ENCODE peak calls at places on chromosomes 12 and 14, in seven cellular contexts. One of them, this sample, is unnamed.

GRCh38 chr14:22400590-22401259 is 188.3 kb downstream of the DAD1 start:
- DNase-seq in BJ: no peak
- DNase-seq in neuronal stem cell: no peak
- DNase-seq in amygdala: no peak
- DNase-seq in retina: no peak
- DNase-seq in lower leg skin: no peak
- DNase-seq in dorsolateral prefrontal cortex: no peak
- DNase-seq in this sample: no peak

GRCh38 chr12:7090222-7090998 is 1.8 kb downstream of the C1R start:
- DNase-seq in BJ: no peak
- DNase-seq in neuronal stem cell: no peak
- DNase-seq in amygdala: no peak
- DNase-seq in retina: peak; percentile 21
- DNase-seq in lower leg skin: peak; percentile 84
- DNase-seq in dorsolateral prefrontal cortex: no peak
- DNase-seq in this sample: no peak

GRCh38 chr14:55832122-55832911 is 252.3 kb downstream of the KTN1 start:
- DNase-seq in BJ: no peak
- DNase-seq in neuronal stem cell: no peak
- DNase-seq in amygdala: no peak
- DNase-seq in retina: no peak
- DNase-seq in lower leg skin: no peak
- DNase-seq in dorsolateral prefrontal cortex: no peak
- DNase-seq in this sample: no peak

GRCh38 chr14:24978862-24979724 is 70.9 kb downstream of the STXBP6 start:
- DNase-seq in BJ: no peak
- DNase-seq in neuronal stem cell: no peak
- DNase-seq in amygdala: no peak
- DNase-seq in retina: no peak
- DNase-seq in lower leg skin: no peak
- DNase-seq in dorsolateral prefrontal cortex: no peak
- DNase-seq in this sample: no peak

GRCh38 chr12:131559517-131560516 is 151.1 kb upstream of the SFSWAP start:
- DNase-seq in BJ: no peak
- DNase-seq in neuronal stem cell: no peak
- DNase-seq in amygdala: no peak
- DNase-seq in retina: no peak
- DNase-seq in lower leg skin: no peak
- DNase-seq in dorsolateral prefrontal cortex: no peak
- DNase-seq in this sample: no peak

GRCh38 chr12:15364221-15365170 is 42.2 kb downstream of the PTPRO start:
- DNase-seq in BJ: no peak
- DNase-seq in neuronal stem cell: no peak
- DNase-seq in amygdala: no peak
- DNase-seq in retina: peak; percentile 67
- DNase-seq in lower leg skin: no peak
- DNase-seq in dorsolateral prefrontal cortex: no peak
- DNase-seq in this sample: no peak

GRCh38 chr12:102107970-102108369 is 11.9 kb downstream of the NUP37 start:
- DNase-seq in BJ: no peak
- DNase-seq in neuronal stem cell: no peak
- DNase-seq in amygdala: no peak
- DNase-seq in retina: no peak
- DNase-seq in lower leg skin: no peak
- DNase-seq in dorsolateral prefrontal cortex: no peak
- DNase-seq in this sample: no peak

GRCh38 chr14:90503582-90503981 is 106.8 kb downstream of the CALM1 start:
- DNase-seq in BJ: no peak
- DNase-seq in neuronal stem cell: no peak
- DNase-seq in amygdala: no peak
- DNase-seq in retina: no peak
- DNase-seq in lower leg skin: no peak
- DNase-seq in dorsolateral prefrontal cortex: no peak
- DNase-seq in this sample: no peak

GRCh38 chr14:105124837-105125222 is 43.7 kb downstream of the JAG2 start:
- DNase-seq in BJ: no peak
- DNase-seq in neuronal stem cell: no peak
- DNase-seq in amygdala: no peak
- DNase-seq in retina: no peak
- DNase-seq in lower leg skin: peak; percentile 76
- DNase-seq in dorsolateral prefrontal cortex: no peak
- DNase-seq in this sample: no peak

GRCh38 chr14:67975429-67975828 is 155.8 kb downstream of the RAD51B start:
- DNase-seq in BJ: no peak
- DNase-seq in neuronal stem cell: no peak
- DNase-seq in amygdala: no peak
- DNase-seq in retina: no peak
- DNase-seq in lower leg skin: no peak
- DNase-seq in dorsolateral prefrontal cortex: no peak
- DNase-seq in this sample: no peak

GRCh38 chr12:119988440-119988787 is 622 bp upstream of the BICDL1 start:
- DNase-seq in BJ: no peak
- DNase-seq in neuronal stem cell: no peak
- DNase-seq in amygdala: no peak
- DNase-seq in retina: no peak
- DNase-seq in lower leg skin: no peak
- DNase-seq in dorsolateral prefrontal cortex: no peak
- DNase-seq in this sample: no peak

GRCh38 chr14:28059254-28059653 is 707.3 kb upstream of the FOXG1 start:
- DNase-seq in BJ: no peak
- DNase-seq in neuronal stem cell: no peak
- DNase-seq in amygdala: no peak
- DNase-seq in retina: no peak
- DNase-seq in lower leg skin: no peak
- DNase-seq in dorsolateral prefrontal cortex: no peak
- DNase-seq in this sample: no peak

GRCh38 chr14:96095581-96096476 is 56.7 kb downstream of the C14orf132 start:
- DNase-seq in BJ: no peak
- DNase-seq in neuronal stem cell: no peak
- DNase-seq in amygdala: no peak
- DNase-seq in retina: peak; percentile 75
- DNase-seq in lower leg skin: peak; percentile 87
- DNase-seq in dorsolateral prefrontal cortex: no peak
- DNase-seq in this sample: no peak

GRCh38 chr12:76422154-76422877 is 74.1 kb upstream of the BBS10 start:
- DNase-seq in BJ: no peak
- DNase-seq in neuronal stem cell: no peak
- DNase-seq in amygdala: no peak
- DNase-seq in retina: peak; percentile 44
- DNase-seq in lower leg skin: no peak
- DNase-seq in dorsolateral prefrontal cortex: no peak
- DNase-seq in this sample: no peak

GRCh38 chr12:42407306-42407705 is 81.3 kb downstream of the PPHLN1 start:
- DNase-seq in BJ: no peak
- DNase-seq in neuronal stem cell: no peak
- DNase-seq in amygdala: no peak
- DNase-seq in retina: no peak
- DNase-seq in lower leg skin: no peak
- DNase-seq in dorsolateral prefrontal cortex: no peak
- DNase-seq in this sample: no peak

GRCh38 chr12:14366211-14366762 is 805 bp downstream of the ATF7IP start:
- DNase-seq in BJ: no peak
- DNase-seq in neuronal stem cell: no peak
- DNase-seq in amygdala: no peak
- DNase-seq in retina: no peak
- DNase-seq in lower leg skin: no peak
- DNase-seq in dorsolateral prefrontal cortex: no peak
- DNase-seq in this sample: no peak

GRCh38 chr12:16238661-16239060 is 38.8 kb downstream of the SLC15A5 start:
- DNase-seq in BJ: peak; percentile 0
- DNase-seq in neuronal stem cell: no peak
- DNase-seq in amygdala: no peak
- DNase-seq in retina: no peak
- DNase-seq in lower leg skin: no peak
- DNase-seq in dorsolateral prefrontal cortex: no peak
- DNase-seq in this sample: no peak

GRCh38 chr12:117311-117710 is 50.7 kb downstream of the IQSEC3 start:
- DNase-seq in BJ: no peak
- DNase-seq in neuronal stem cell: no peak
- DNase-seq in amygdala: no peak
- DNase-seq in retina: no peak
- DNase-seq in lower leg skin: no peak
- DNase-seq in dorsolateral prefrontal cortex: no peak
- DNase-seq in this sample: no peak

GRCh38 chr14:32694795-32695449 is 243.8 kb upstream of the NPAS3 start:
- DNase-seq in BJ: no peak
- DNase-seq in neuronal stem cell: no peak
- DNase-seq in amygdala: no peak
- DNase-seq in retina: no peak
- DNase-seq in lower leg skin: no peak
- DNase-seq in dorsolateral prefrontal cortex: no peak
- DNase-seq in this sample: no peak

GRCh38 chr12:42140901-42141300 is 3.8 kb downstream of the GXYLT1 start:
- DNase-seq in BJ: no peak
- DNase-seq in neuronal stem cell: no peak
- DNase-seq in amygdala: no peak
- DNase-seq in retina: no peak
- DNase-seq in lower leg skin: no peak
- DNase-seq in dorsolateral prefrontal cortex: no peak
- DNase-seq in this sample: no peak

GRCh38 chr12:52524241-52524897 is 4.2 kb upstream of the KRT5 start:
- DNase-seq in BJ: no peak
- DNase-seq in neuronal stem cell: no peak
- DNase-seq in amygdala: no peak
- DNase-seq in retina: no peak
- DNase-seq in lower leg skin: peak; percentile 78
- DNase-seq in dorsolateral prefrontal cortex: no peak
- DNase-seq in this sample: peak; percentile 47

GRCh38 chr12:48681416-48681737 is 661 bp downstream of the KANSL2 start:
- DNase-seq in BJ: no peak
- DNase-seq in neuronal stem cell: no peak
- DNase-seq in amygdala: no peak
- DNase-seq in retina: no peak
- DNase-seq in lower leg skin: no peak
- DNase-seq in dorsolateral prefrontal cortex: no peak
- DNase-seq in this sample: no peak

GRCh38 chr12:93742086-93742934 is 65.1 kb downstream of the CRADD start:
- DNase-seq in BJ: no peak
- DNase-seq in neuronal stem cell: peak; percentile 36
- DNase-seq in amygdala: peak; percentile 49
- DNase-seq in retina: peak; percentile 83
- DNase-seq in lower leg skin: peak; percentile 93
- DNase-seq in dorsolateral prefrontal cortex: peak; percentile 68
- DNase-seq in this sample: peak; percentile 79

This sample was measured in ecto neural progenitor cell.